ENCODE peak calls at places on chromosome 9, in six cellular contexts. O is A549, S is H1, C is GM12878, T is HepG2, L is K562. H is an unnamed sample.

GRCh38 chr9:127505396-127506116 is 54.2 kb downstream of the LRSAM1 start:
- DNase-seq in O (peak), S (peak), C (no peak), T (peak), L (peak), H (peak)

GRCh38 chr9:132703336-132703735 is 33.1 kb downstream of the GTF3C4 start:
- DNase-seq in O (no peak), S (no peak), C (no peak), T (peak), L (no peak), H (no peak)

GRCh38 chr9:132798817-132799790 is 79.0 kb downstream of the AK8 start:
- DNase-seq in O (no peak), S (no peak), C (no peak), T (peak), L (peak), H (peak)

GRCh38 chr9:21392270-21392669 is 7.1 kb upstream of the IFNA2 start:
- DNase-seq in O (peak), S (no peak), C (no peak), T (peak), L (no peak), H (peak)

GRCh38 chr9:81430727-81431126 is 258.6 kb downstream of the TLE1 start:
- DNase-seq in O (no peak), S (no peak), C (no peak), T (no peak), L (no peak), H (no peak)

GRCh38 chr9:137146527-137146918 is 7.6 kb downstream of the GRIN1 start:
- DNase-seq in O (no peak), S (no peak), C (no peak), T (no peak), L (no peak), H (no peak)

GRCh38 chr9:92140074-92140753 is 25.0 kb upstream of the SPTLC1 start:
- DNase-seq in O (peak), S (peak), C (no peak), T (peak), L (peak), H (peak)

GRCh38 chr9:109934499-109935214 is 154.7 kb downstream of the PALM2AKAP2 start:
- DNase-seq in O (no peak), S (peak), C (no peak), T (no peak), L (no peak), H (no peak)

GRCh38 chr9:30913331-30913730 is 1471.1 kb upstream of the ACO1 start:
- DNase-seq in O (no peak), S (no peak), C (no peak), T (no peak), L (no peak), H (no peak)

GRCh38 chr9:80605129-80605528 is 1033.4 kb downstream of the TLE4 start:
- DNase-seq in O (peak), S (no peak), C (no peak), T (peak), L (no peak), H (peak)

GRCh38 chr9:5719546-5719945 is 90.6 kb downstream of the RIC1 start:
- DNase-seq in O (no peak), S (no peak), C (no peak), T (no peak), L (no peak), H (no peak)

GRCh38 chr9:4491621-4491975 is 1.3 kb downstream of the SLC1A1 start:
- DNase-seq in O (no peak), S (peak), C (no peak), T (no peak), L (no peak), H (no peak)

GRCh38 chr9:136007906-136008692 is 46.9 kb upstream of the UBAC1 start:
- DNase-seq in O (peak), S (no peak), C (no peak), T (peak), L (no peak), H (no peak)

GRCh38 chr9:107587175-107587963 is 97.8 kb upstream of the KLF4 start:
- DNase-seq in O (no peak), S (no peak), C (no peak), T (no peak), L (no peak), H (no peak)

GRCh38 chr9:134056483-134057310 is 11.1 kb downstream of the BRD3 start:
- DNase-seq in O (no peak), S (no peak), C (no peak), T (no peak), L (no peak), H (peak)

GRCh38 chr9:80127920-80128319 is 556.2 kb downstream of the TLE4 start:
- DNase-seq in O (no peak), S (no peak), C (no peak), T (no peak), L (no peak), H (no peak)

GRCh38 chr9:112354081-112354743 is 20.8 kb upstream of the PTBP3 start:
- DNase-seq in O (no peak), S (no peak), C (no peak), T (no peak), L (no peak), H (no peak)

GRCh38 chr9:109251080-109251775 is 69.6 kb downstream of the EPB41L4B start:
- DNase-seq in O (peak), S (peak), C (no peak), T (peak), L (peak), H (no peak)

GRCh38 chr9:114738581-114739316 is 56.8 kb upstream of the TEX48 start:
- DNase-seq in O (peak), S (peak), C (peak), T (peak), L (peak), H (peak)

GRCh38 chr9:69004836-69005235 is 9.1 kb downstream of the PRKACG start:
- DNase-seq in O (no peak), S (no peak), C (no peak), T (no peak), L (no peak), H (no peak)

GRCh38 chr9:101458955-101459631 is 23.5 kb upstream of the ALDOB start:
- DNase-seq in O (peak), S (no peak), C (no peak), T (peak), L (peak), H (peak)

GRCh38 chr9:135864447-135865049 is 42.8 kb downstream of the CAMSAP1 start:
- DNase-seq in O (peak), S (peak), C (no peak), T (peak), L (peak), H (peak)

GRCh38 chr9:113872485-113873143 is 3.5 kb upstream of the ZNF618 start:
- DNase-seq in O (no peak), S (no peak), C (no peak), T (no peak), L (no peak), H (no peak)

GRCh38 chr9:36007852-36008251 is 28.9 kb upstream of the RECK start:
- DNase-seq in O (no peak), S (no peak), C (no peak), T (no peak), L (no peak), H (no peak)

GRCh38 chr9:114370985-114371335 is 16.8 kb downstream of the AKNA start:
- DNase-seq in O (no peak), S (no peak), C (no peak), T (no peak), L (no peak), H (no peak)

GRCh38 chr9:120742951-120743416 is 28.7 kb upstream of the MEGF9 start:
- DNase-seq in O (peak), S (no peak), C (no peak), T (peak), L (peak), H (peak)

GRCh38 chr9:95444160-95444559 is 72.6 kb downstream of the PTCH1 start:
- DNase-seq in O (no peak), S (no peak), C (no peak), T (no peak), L (no peak), H (no peak)

GRCh38 chr9:32551491-32552049 is 557 bp upstream of the SMIM27 start:
- DNase-seq in O (peak), S (peak), C (peak), T (peak), L (peak), H (peak)

GRCh38 chr9:14400658-14400995 is 86.7 kb upstream of the NFIB start:
- DNase-seq in O (peak), S (peak), C (no peak), T (peak), L (peak), H (peak)

GRCh38 chr9:78032599-78033457 is 1.2 kb upstream of the GNAQ start:
- DNase-seq in O (peak), S (no peak), C (no peak), T (no peak), L (no peak), H (no peak)

GRCh38 chr9:33331411-33331891 is 41.1 kb downstream of the NFX1 start:
- DNase-seq in O (no peak), S (no peak), C (no peak), T (no peak), L (peak), H (peak)

GRCh38 chr9:96156151-96156550 is 145.8 kb downstream of the HSD17B3 start:
- DNase-seq in O (no peak), S (no peak), C (no peak), T (no peak), L (no peak), H (no peak)

GRCh38 chr9:6024035-6024554 is 8.7 kb upstream of the RANBP6 start:
- DNase-seq in O (peak), S (peak), C (no peak), T (peak), L (peak), H (peak)

GRCh38 chr9:70613024-70613768 is 198.7 kb upstream of the KLF9 start:
- DNase-seq in O (no peak), S (no peak), C (no peak), T (no peak), L (no peak), H (no peak)

GRCh38 chr9:72025956-72026355 is 34.5 kb downstream of the C9orf57 start:
- DNase-seq in O (no peak), S (no peak), C (no peak), T (no peak), L (no peak), H (no peak)

GRCh38 chr9:107707915-107708441 is 218.4 kb upstream of the KLF4 start:
- DNase-seq in O (peak), S (no peak), C (no peak), T (no peak), L (peak), H (no peak)

GRCh38 chr9:77946969-77947368 is 84.6 kb downstream of the GNAQ start:
- DNase-seq in O (no peak), S (no peak), C (no peak), T (no peak), L (no peak), H (no peak)

GRCh38 chr9:124001445-124001799 is 10.1 kb upstream of the LHX2 start:
- DNase-seq in O (no peak), S (no peak), C (no peak), T (no peak), L (no peak), H (no peak)

GRCh38 chr9:87578625-87579024 is 81.0 kb downstream of the DAPK1 start:
- DNase-seq in O (no peak), S (no peak), C (no peak), T (no peak), L (peak), H (no peak)

GRCh38 chr9:133320421-133320881 is 15.5 kb downstream of the SURF6 start:
- DNase-seq in O (no peak), S (no peak), C (no peak), T (no peak), L (peak), H (no peak)

GRCh38 chr9:74285075-74285474 is 212.1 kb upstream of the RORB start:
- DNase-seq in O (no peak), S (no peak), C (no peak), T (no peak), L (no peak), H (no peak)

GRCh38 chr9:74282526-74283253 is 214.4 kb upstream of the RORB start:
- DNase-seq in O (no peak), S (no peak), C (no peak), T (no peak), L (no peak), H (no peak)

GRCh38 chr9:74277532-74277931 is 219.6 kb upstream of the RORB start:
- DNase-seq in O (no peak), S (no peak), C (peak), T (no peak), L (no peak), H (no peak)

GRCh38 chr9:74284596-74284995 is 212.5 kb upstream of the RORB start:
- DNase-seq in O (no peak), S (no peak), C (no peak), T (no peak), L (no peak), H (no peak)

DNA sequence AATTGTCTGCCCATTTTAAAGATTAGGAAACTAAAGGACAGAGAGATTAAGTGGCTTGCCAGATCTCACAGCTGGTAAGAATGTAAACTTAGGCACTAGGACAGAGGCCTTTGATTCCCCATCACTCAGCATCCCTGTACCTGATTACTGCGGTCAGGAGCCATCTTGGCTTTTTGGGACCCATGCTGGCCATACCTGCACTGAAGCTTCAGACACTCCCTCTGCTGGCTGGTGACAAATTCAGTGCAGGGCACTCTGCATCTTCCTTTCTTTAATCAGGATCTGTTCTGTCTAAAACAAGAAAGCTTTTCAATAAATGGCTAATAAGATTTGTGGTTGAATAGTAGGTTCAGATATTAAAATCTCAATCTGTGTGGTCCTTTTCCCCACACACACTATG is 215.5 kb upstream of the RORB start:
- DNase-seq in O (no peak), S (no peak), C (no peak), T (peak), L (peak), H (no peak)
- TF ChIP-seq CHD2 in O (no peak), S (no peak), C (no peak), T (no peak), L (no peak), H (no peak)

DNA sequence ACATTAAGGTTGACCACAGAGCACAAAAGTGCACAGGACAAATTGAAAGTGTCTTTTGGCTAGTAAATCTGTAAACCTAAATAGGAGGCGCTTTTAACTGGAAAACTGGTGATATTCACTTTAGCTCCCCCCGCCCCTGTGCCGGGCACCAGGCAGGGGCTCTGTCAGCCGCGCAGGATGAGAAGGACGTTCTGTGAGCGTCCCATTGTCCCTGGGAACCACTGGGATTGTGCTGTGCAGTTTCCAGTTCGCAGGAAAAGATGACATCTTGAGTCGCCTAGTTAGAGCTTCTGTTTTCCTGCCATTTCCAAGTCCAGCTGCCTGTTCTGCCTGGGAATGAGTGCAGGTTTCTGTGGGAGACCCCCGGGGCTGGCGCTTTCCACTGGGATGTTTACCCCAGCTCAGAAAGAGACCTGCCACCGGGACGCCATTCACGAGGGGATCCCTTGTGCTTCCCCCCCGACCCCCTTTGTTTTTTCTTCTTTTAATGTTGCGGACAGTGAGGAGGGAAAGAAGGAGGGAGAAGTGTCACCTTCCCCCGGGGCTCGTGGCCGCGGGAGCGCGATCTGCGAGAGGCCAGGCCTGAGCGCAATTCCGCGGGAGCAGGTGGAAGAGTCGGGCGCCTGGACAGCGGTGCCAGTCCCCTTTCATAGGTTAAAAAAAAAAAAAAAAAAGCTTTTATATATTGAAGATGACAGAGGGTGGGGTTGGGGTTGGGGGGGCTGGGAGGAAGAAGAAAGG is 121.5 kb downstream of the RMI1 start:
- DNase-seq in O (no peak), S (peak), C (no peak), T (no peak), L (no peak), H (peak)
- H3K4me2 ChIP-seq in O (peak), S (peak), C (no peak), T (no peak), L (no peak), H (no peak)

DNA sequence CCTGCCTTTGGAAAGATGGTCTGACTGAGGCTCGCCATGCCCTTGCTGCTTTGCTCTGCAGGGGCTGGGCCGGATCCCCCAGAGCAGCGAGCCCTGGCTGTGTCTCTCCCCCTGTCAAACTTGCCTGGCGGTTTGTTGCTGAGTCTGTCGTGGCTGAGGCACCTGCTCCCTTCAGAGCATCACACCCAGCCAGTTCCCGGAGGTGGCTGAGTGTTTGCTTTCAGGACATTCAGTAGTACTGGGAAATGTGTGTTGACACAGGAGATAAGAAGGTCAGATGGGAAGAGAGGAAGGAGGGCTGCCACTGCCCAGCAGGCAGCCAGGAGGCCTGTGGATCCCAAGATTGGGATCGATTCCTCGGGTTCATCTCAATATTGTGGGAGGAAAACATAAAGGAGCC is 62.9 kb downstream of the GADD45G start:
- DNase-seq in O (no peak), S (no peak), C (no peak), T (no peak), L (no peak), H (no peak)
- TF ChIP-seq CHD2 in O (no peak), S (no peak), C (no peak), T (no peak), L (no peak), H (no peak)

GRCh38 chr9:15873573-15874177 is 320.8 kb downstream of the CCDC171 start:
- DNase-seq in O (peak), S (no peak), C (no peak), T (peak), L (no peak), H (peak)
- H3K4me2 ChIP-seq in O (peak), S (no peak), C (no peak), T (no peak), L (no peak), H (no peak)

GRCh38 chr9:129582865-129583264 is 38.0 kb downstream of the C9orf50 start:
- DNase-seq in O (no peak), S (no peak), C (no peak), T (no peak), L (no peak), H (no peak)
- TF ChIP-seq CHD2 in O (no peak), S (no peak), C (no peak), T (no peak), L (no peak), H (no peak)